ENCODE peak calls at places on chromosomes 13 and 19, in nine cellular contexts. X, Z, J, L, G, W, D, I and A are unnamed samples.

GRCh38 chr13:27953671-27954405 is 15.3 kb downstream of the CDX2 start:
- DNase-seq in D (peak), I (peak), G (peak), X (peak), J (peak), L (peak), W (peak), Z (peak), A (peak)

GRCh38 chr13:51998723-51999471 is 12.4 kb downstream of the ATP7B start:
- DNase-seq in I (no peak), L (no peak), W (peak), Z (no peak), D (no peak), G (no peak), X (no peak), J (no peak), A (no peak)

GRCh38 chr19:36508325-36508724 is 19.0 kb upstream of the ZNF566 start:
- DNase-seq in Z (no peak), J (no peak), L (no peak), I (no peak), X (no peak), G (no peak), D (no peak), W (no peak), A (no peak)

GRCh38 chr13:55570371-55570770 is 1570.3 kb upstream of the PRR20A start:
- DNase-seq in Z (no peak), G (no peak), W (no peak), J (no peak), L (no peak), D (no peak), X (no peak), I (no peak), A (no peak)

GRCh38 chr13:66312312-66313087 is 917.6 kb downstream of the PCDH9 start:
- DNase-seq in I (no peak), W (no peak), J (no peak), D (peak), G (no peak), Z (peak), X (peak), L (peak), A (no peak)

GRCh38 chr13:55307909-55308308 is 1832.8 kb upstream of the PRR20A start:
- DNase-seq in L (no peak), D (no peak), I (no peak), X (no peak), W (no peak), J (no peak), Z (no peak), G (no peak), A (no peak)

GRCh38 chr13:75596657-75597182 is 39.4 kb upstream of the LMO7 start:
- DNase-seq in X (no peak), W (no peak), D (no peak), Z (no peak), G (no peak), L (no peak), J (no peak), I (no peak), A (no peak)

GRCh38 chr13:67410645-67411044 is 180.5 kb upstream of the PCDH9 start:
- DNase-seq in I (no peak), J (no peak), W (no peak), Z (no peak), X (no peak), L (no peak), D (no peak), G (no peak), A (no peak)

GRCh38 chr13:30743319-30744055 is 8.1 kb downstream of the ALOX5AP start:
- DNase-seq in L (peak), W (no peak), Z (peak), J (no peak), X (peak), G (no peak), D (peak), I (peak), A (no peak)

GRCh38 chr19:55623130-55623868 is 1.1 kb downstream of the ZNF784 start:
- DNase-seq in D (no peak), J (no peak), G (no peak), W (no peak), X (no peak), I (no peak), L (no peak), Z (no peak), A (no peak)

GRCh38 chr13:95247857-95248256 is 53.4 kb downstream of the ABCC4 start:
- DNase-seq in L (no peak), G (no peak), D (no peak), I (no peak), W (no peak), J (no peak), X (no peak), Z (no peak), A (no peak)

GRCh38 chr13:86922936-86923335 is 748.2 kb upstream of the SLITRK5 start:
- DNase-seq in X (peak), Z (no peak), G (no peak), J (no peak), L (no peak), W (no peak), I (no peak), D (no peak), A (no peak)

GRCh38 chr13:80654638-80655249 is 313.8 kb upstream of the SPRY2 start:
- DNase-seq in L (no peak), D (no peak), X (no peak), W (peak), G (no peak), J (no peak), Z (no peak), I (no peak), A (no peak)

GRCh38 chr19:16497042-16497441 is 848 bp downstream of the C19orf44 start:
- DNase-seq in X (no peak), G (no peak), L (no peak), D (no peak), J (no peak), W (no peak), Z (no peak), I (no peak), A (no peak)

GRCh38 chr19:13692096-13692495 is 72.2 kb upstream of the MRI1 start:
- DNase-seq in X (peak), W (no peak), G (no peak), D (no peak), Z (no peak), L (no peak), I (no peak), J (no peak), A (peak)

GRCh38 chr19:57171551-57172081 is 4.3 kb upstream of the DUXA start:
- DNase-seq in J (peak), G (peak), L (peak), D (peak), Z (no peak), I (no peak), W (peak), X (peak), A (no peak)

GRCh38 chr13:35953537-35954206 is 177.5 kb downstream of the DCLK1 start:
- DNase-seq in L (peak), W (peak), X (peak), Z (peak), J (peak), D (peak), G (peak), I (peak), A (peak)

GRCh38 chr13:109790951-109791605 is 4.7 kb upstream of the IRS2 start:
- DNase-seq in J (peak), L (peak), G (peak), X (peak), D (peak), Z (no peak), W (peak), I (no peak), A (no peak)

GRCh38 chr13:29907670-29908069 is 57.3 kb upstream of the UBL3 start:
- DNase-seq in Z (no peak), W (no peak), G (no peak), I (no peak), J (no peak), D (no peak), L (no peak), X (no peak), A (no peak)

GRCh38 chr19:49791776-49792445 is 21.2 kb downstream of the FUZ start:
- DNase-seq in Z (no peak), X (no peak), J (no peak), I (no peak), W (no peak), G (no peak), D (no peak), L (no peak), A (no peak)

GRCh38 chr19:19446655-19447437 is 41.4 kb downstream of the GATAD2A start:
- DNase-seq in X (no peak), G (no peak), D (no peak), J (peak), Z (no peak), L (no peak), W (peak), I (no peak), A (no peak)

GRCh38 chr19:12983561-12984142 is 11.6 kb upstream of the NFIX start:
- DNase-seq in D (peak), I (peak), Z (peak), W (peak), J (peak), G (peak), X (peak), L (peak), A (peak)

GRCh38 chr19:50479761-50480251 is 3.2 kb upstream of the GARIN5A start:
- DNase-seq in J (no peak), D (no peak), W (no peak), G (no peak), Z (no peak), X (no peak), L (no peak), I (peak), A (no peak)

GRCh38 chr13:97282705-97283104 is 60.6 kb downstream of the MBNL2 start:
- DNase-seq in X (no peak), W (no peak), L (no peak), Z (no peak), I (no peak), G (no peak), J (no peak), D (no peak), A (no peak)

GRCh38 chr19:55005684-55006488 is 32.2 kb downstream of the GP6 start:
- DNase-seq in L (peak), W (peak), J (peak), I (no peak), G (no peak), D (peak), Z (no peak), X (no peak), A (no peak)

GRCh38 chr19:9945319-9945966 is 9.1 kb upstream of the OLFM2 start:
- DNase-seq in X (peak), Z (peak), W (peak), L (peak), J (peak), G (peak), D (peak), I (peak), A (peak)
- H3K27ac ChIP-seq in X (peak), Z (peak), W (no peak), L (peak), J (no peak), G (peak), D (peak), I (peak), A (no peak)

GRCh38 chr19:45515081-45515624 is 7.9 kb downstream of the VASP start:
- DNase-seq in W (no peak), G (peak), L (peak), I (peak), J (no peak), X (no peak), D (no peak), Z (no peak), A (peak)
- H3K27ac ChIP-seq in W (no peak), G (peak), L (peak), I (peak), J (no peak), X (no peak), D (no peak), Z (peak), A (peak)

DNA sequence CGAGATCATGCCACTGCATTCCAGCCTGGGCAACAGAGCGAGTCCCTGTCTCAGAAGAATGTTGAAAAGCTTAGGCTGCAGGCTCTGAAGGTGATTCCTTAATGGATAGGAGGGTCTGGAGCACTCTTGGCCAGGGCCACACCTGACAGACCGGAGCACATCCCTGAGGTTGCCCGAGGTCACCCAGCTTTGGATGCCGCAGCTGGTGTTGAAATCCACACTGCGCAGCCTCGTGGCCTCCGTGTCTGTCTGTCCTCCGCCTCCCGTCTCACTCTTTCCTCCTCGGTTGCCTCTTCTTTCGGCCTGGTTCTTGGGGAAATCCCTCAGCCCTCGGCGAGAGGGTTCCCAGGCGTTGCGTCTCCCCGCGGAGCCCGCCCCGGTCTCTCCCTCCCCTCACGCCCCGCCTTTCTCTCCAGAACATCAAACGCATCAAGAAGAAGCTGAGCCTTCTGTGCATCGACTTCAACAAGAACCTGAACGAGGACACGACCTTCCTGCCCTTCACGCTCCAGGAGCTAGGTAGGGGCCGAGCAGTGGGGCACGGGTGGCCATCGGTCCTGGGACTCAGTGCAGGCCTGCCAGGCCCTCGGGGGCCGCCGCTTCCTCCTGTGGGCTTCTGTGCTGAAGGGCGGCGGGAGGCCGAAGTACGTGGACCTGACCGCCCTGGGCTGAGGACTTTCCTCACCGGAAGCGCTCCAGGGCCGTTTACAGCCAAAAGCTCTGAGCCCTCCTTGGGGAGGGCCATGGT is 14.1 kb downstream of the THOP1 start:
- DNase-seq in G (no peak), D (no peak), W (no peak), J (no peak), L (no peak), I (no peak), Z (no peak), X (no peak), A (no peak)
- H3K27ac ChIP-seq in G (peak), D (no peak), W (no peak), J (no peak), L (no peak), I (peak), Z (no peak), X (no peak), A (no peak)

DNA sequence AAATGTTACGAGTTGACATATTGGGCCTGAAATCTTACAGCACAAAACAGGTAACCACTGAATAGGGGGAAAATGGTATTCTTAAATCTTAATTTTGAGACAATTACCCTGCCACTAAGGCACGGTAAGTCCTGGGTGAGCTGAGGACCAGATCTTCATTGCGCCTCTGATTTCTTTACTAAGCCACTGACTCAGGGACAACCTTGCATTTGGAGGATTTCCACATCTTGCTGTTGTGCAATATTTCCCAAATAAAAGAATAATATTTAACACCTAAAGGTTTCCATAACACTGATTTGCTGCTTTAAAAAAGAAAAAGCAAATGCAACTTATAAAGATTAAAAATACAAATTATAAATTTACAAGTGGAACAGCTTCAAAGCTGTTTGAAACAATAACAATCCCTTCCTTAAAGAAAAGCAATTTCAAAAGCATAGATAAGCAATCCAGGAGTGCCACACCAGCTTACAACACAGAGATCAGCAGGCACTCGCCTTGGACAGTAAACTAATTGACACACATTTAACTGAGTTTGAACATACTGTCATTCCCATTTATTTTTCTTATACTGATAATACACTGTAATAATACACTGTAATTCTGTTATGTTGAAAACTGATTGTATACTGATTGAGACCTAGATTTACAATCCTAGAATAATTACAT is 79.6 kb upstream of the DOCK9 start:
- DNase-seq in J (no peak), G (no peak), L (peak), X (peak), W (no peak), I (no peak), D (no peak), Z (no peak), A (no peak)
- H3K27ac ChIP-seq in J (no peak), G (peak), L (no peak), X (no peak), W (no peak), I (no peak), D (no peak), Z (no peak), A (no peak)

DNA sequence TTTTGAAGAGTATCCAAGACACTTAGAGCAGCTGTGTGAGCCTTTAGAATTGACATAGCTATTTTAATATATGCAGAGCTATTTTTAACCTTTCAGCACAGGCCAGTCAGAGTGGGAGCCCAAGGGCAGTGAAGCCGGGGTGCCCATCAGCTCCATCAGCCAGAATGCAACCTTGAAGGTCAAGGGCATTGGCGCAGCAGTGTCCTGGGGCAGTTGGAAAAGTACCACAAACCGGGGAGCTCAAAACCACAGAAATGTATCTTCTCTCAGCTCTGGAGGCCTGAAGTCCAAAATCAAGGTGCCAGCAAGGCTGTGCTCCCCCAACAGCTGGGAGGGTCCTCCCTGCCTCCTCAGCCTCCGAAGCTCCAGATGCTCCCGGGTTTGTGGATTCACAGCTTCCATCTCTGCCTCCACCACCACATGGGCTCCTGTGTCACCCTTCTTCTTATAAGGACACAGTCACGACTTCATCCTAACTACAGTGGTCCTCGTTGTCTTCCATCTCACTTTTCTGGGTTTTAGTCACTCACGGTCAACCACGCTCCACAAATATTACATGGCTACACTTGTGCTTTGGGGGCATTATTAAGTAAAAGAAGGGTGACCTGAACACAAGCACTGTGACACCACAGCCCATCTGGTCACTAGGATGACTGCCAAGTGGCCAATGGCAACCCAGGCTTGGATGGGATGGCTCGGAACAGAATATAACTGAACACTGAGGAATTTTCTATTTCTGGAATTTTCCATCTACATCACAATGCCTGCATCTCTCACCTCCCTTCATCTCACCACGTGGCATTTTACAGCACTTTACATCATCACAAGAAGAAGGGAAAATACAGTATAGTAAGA is 15.9 kb upstream of the GAS6 start:
- DNase-seq in D (no peak), I (no peak), Z (no peak), J (no peak), L (no peak), G (no peak), X (no peak), W (peak), A (no peak)
- H3K27ac ChIP-seq in D (no peak), I (no peak), Z (no peak), J (no peak), L (no peak), G (peak), X (no peak), W (no peak), A (no peak)

DNA sequence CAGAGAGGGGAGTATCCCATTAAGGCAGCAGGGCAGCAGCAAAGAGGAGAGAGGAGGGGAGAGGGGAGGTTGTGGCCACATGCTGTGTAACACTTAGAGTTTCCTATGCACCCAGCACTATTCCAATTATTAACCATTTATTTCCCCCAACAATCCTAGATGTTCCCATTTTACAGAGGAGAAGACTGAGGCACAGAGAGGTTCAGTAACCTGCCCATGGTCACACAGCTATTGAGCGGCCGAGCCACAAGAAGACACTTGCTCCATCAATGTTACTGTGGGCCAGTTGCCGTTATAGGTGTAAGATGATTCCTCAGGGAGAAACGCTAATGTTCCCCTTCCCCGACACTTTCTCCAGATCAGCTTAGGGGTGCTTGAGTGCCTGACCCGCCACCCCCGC is 69.2 kb downstream of the INSR start:
- DNase-seq in L (no peak), W (no peak), J (no peak), I (no peak), D (no peak), X (no peak), G (no peak), Z (no peak), A (no peak)
- H3K27ac ChIP-seq in L (no peak), W (no peak), J (no peak), I (no peak), D (no peak), X (no peak), G (no peak), Z (peak), A (no peak)

GRCh38 chr13:50524540-50524939 is 319.0 kb downstream of the DLEU7 start:
- DNase-seq in D (no peak), Z (no peak), I (no peak), J (no peak), W (no peak), G (no peak), X (no peak), L (no peak), A (no peak)

GRCh38 chr13:50521191-50521590 is 322.3 kb downstream of the DLEU7 start:
- DNase-seq in X (no peak), I (no peak), W (no peak), Z (no peak), G (no peak), J (no peak), L (no peak), D (no peak), A (no peak)

GRCh38 chr13:50519866-50520265 is 323.6 kb downstream of the DLEU7 start:
- DNase-seq in I (no peak), X (no peak), J (no peak), G (no peak), D (no peak), L (no peak), Z (no peak), W (no peak), A (no peak)

GRCh38 chr13:50523307-50523706 is 320.2 kb downstream of the DLEU7 start:
- DNase-seq in X (no peak), Z (no peak), G (no peak), I (no peak), J (no peak), D (no peak), W (no peak), L (no peak), A (no peak)

GRCh38 chr13:50521750-50522149 is 321.7 kb downstream of the DLEU7 start:
- DNase-seq in I (no peak), G (no peak), W (no peak), J (no peak), Z (no peak), D (no peak), X (peak), L (no peak), A (no peak)
- H3K27ac ChIP-seq in I (peak), G (no peak), W (no peak), J (no peak), Z (no peak), D (no peak), X (no peak), L (no peak), A (no peak)